ENCODE peak calls at places on chromosomes 12 and 14, in six cellular contexts. Q, A, Z, I, H and M are unnamed samples. For H3K4me1, the result is how much of the 10 kb centered on the place peaks cover.

GRCh38 chr12:66678640-66679268 is at the start of gene GRIP1:
- DNase-seq in A (no peak), I (no peak), H (no peak), Q (no peak), Z (peak), M (no peak)

GRCh38 chr14:24270537-24271133 is 762 bp downstream of the RABGGTA start:
- DNase-seq in I (no peak), Q (no peak), A (no peak), Z (no peak), H (no peak), M (no peak)

GRCh38 chr14:75170797-75171196 is 5.6 kb downstream of the TMED10 start:
- DNase-seq in Q (no peak), H (no peak), A (no peak), Z (no peak), I (no peak), M (no peak)

GRCh38 chr12:87676726-87677125 is 352.5 kb downstream of the C12orf50 start:
- DNase-seq in H (no peak), A (no peak), I (no peak), Q (no peak), Z (no peak), M (no peak)

GRCh38 chr12:120264511-120265202 is 873 bp downstream of the PXN start:
- DNase-seq in I (no peak), Z (peak), H (no peak), A (peak), Q (no peak), M (no peak)

GRCh38 chr12:83172441-83172840 is 485.7 kb downstream of the TMTC2 start:
- DNase-seq in A (no peak), Z (no peak), H (no peak), I (no peak), Q (no peak), M (no peak)

GRCh38 chr14:63964063-63964462 is 111.3 kb downstream of the SYNE2 start:
- DNase-seq in H (no peak), Z (peak), A (no peak), Q (no peak), I (no peak), M (no peak)

GRCh38 chr14:63782683-63783389 is 55.0 kb upstream of the SGPP1 start:
- DNase-seq in H (no peak), Q (no peak), A (no peak), I (no peak), Z (no peak), M (no peak)

GRCh38 chr12:96054262-96054645 is 18.9 kb upstream of the LTA4H start:
- DNase-seq in A (no peak), H (no peak), I (peak), Q (no peak), Z (no peak), M (no peak)

GRCh38 chr14:37816135-37816534 is 220.7 kb downstream of the TTC6 start:
- DNase-seq in I (no peak), Q (no peak), H (no peak), A (no peak), Z (no peak), M (no peak)

GRCh38 chr14:60790850-60791249 is 56.3 kb downstream of the MNAT1 start:
- DNase-seq in H (no peak), A (no peak), I (no peak), Z (no peak), Q (no peak), M (no peak)

GRCh38 chr12:6869049-6870021 is 2.0 kb downstream of the TPI1 start:
- DNase-seq in Z (peak), I (peak), H (peak), A (peak), Q (no peak), M (peak)

GRCh38 chr12:122088181-122088810 is 9.7 kb downstream of the MLXIP start:
- DNase-seq in Z (no peak), A (no peak), Q (no peak), I (no peak), H (no peak), M (no peak)

GRCh38 chr12:85781751-85782150 is 54.5 kb downstream of the RASSF9 start:
- DNase-seq in I (no peak), Q (no peak), Z (no peak), H (no peak), A (no peak), M (no peak)

GRCh38 chr12:56634242-56634836 is 4.2 kb upstream of the BAZ2A start:
- DNase-seq in A (peak), Z (peak), H (no peak), I (peak), Q (no peak), M (no peak)

GRCh38 chr14:34081576-34082136 is 130.8 kb upstream of the EGLN3 start:
- DNase-seq in I (peak), A (no peak), H (no peak), Q (no peak), Z (no peak), M (no peak)

GRCh38 chr12:94174576-94174975 is 26.2 kb downstream of the PLXNC1 start:
- DNase-seq in H (peak), I (no peak), Q (no peak), Z (peak), A (no peak), M (no peak)

DNA sequence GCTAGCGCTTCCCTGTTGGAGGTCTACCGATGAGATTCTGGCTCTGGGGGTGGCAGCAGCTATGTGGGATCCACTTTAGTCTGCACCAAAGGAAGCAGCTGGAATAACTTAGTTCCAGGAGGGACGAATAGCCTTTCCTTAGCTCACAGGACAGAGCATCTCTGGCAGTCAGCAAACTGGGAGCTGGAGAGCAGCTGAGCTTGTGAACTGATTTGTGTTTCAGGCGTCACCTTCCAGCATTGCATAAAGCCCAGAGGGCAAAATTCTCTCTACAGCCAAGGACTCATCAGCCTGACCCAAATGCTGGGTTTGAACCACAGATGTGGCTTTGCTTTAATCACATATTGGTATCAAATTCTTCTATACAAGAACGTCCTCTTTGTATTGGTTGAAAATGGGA is 81.9 kb upstream of the PELI2 start:
- DNase-seq in Q (no peak), A (no peak), Z (no peak), H (no peak), I (no peak), M (no peak)
- H3K4me1 ChIP-seq in Q (under half), A (under half), Z (under half), H (under half), I (under half), M (under half)

DNA sequence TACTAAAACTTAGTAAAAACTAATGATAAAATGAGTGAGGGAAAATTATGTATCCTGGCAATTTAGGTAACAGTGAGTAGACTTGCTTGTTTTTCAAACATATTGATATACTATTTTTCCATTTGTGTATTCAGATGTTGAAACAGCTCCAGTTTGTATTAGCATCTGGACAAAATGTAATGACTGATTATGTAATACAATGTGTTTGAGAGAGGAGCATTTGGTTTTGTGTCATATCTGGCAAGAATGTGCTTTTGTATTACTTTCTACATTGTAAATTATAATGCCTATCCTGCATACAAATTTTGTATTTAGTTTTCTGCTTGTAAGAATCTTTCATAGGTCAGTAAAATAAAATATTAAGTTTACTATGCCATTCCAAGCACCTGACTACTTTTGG is 5.7 kb downstream of the CNOT2 start:
- DNase-seq in Z (no peak), Q (no peak), H (no peak), A (no peak), I (no peak), M (no peak)
- H3K4me1 ChIP-seq in Z (under half), Q (under half), H (under half), A (under half), I (under half), M (under half)

GRCh38 chr12:97556201-97556824 is 93.7 kb downstream of the RMST start:
- DNase-seq in Z (peak), A (no peak), Q (no peak), I (peak), H (peak), M (no peak)
- H3K4me1 ChIP-seq in Z (half or more), A (under half), Q (under half), I (under half), H (under half), M (under half)

GRCh38 chr14:51732494-51733080 is 80.9 kb downstream of the FRMD6 start:
- DNase-seq in H (no peak), Q (no peak), Z (no peak), I (no peak), A (no peak), M (no peak)
- H3K4me1 ChIP-seq in H (under half), Q (under half), Z (under half), I (under half), A (under half), M (under half)

GRCh38 chr12:79411791-79412190 is 279.0 kb downstream of the PAWR start:
- DNase-seq in I (no peak), A (no peak), Q (no peak), Z (no peak), H (no peak), M (no peak)
- H3K4me1 ChIP-seq in I (under half), A (under half), Q (under half), Z (under half), H (under half), M (under half)

DNA sequence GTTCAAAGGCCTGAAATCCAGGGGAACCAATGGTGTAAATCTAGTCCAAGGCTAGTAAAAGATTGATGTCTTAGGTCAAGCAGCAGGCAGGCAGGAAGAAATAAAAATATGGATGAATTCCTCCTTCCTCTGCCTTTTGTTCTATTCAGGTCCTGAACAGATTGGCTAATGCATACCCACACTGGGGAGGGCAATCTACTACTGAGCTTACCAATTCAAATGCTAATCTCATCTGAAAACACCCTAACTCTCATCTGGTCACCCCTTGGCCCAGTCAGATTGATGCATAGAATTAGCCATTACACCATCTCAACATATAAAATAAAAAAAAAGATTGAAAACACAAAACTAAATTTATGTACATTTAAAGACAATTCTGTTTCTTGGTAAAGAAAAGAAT is 19.7 kb downstream of the CLEC6A start:
- DNase-seq in I (no peak), A (no peak), Z (no peak), H (no peak), Q (peak), M (peak)
- H3K4me1 ChIP-seq in I (under half), A (under half), Z (under half), H (under half), Q (under half), M (under half)